ENCODE peak calls at places on chromosomes 7 and 10, in four cellular contexts. Z, S, Q and O are unnamed samples.

GRCh38 chr10:128930422-128930821 is 536.6 kb upstream of the MGMT start:
- DNase-seq in Z (no peak), Q (no peak), S (no peak), O (no peak)

GRCh38 chr7:98209166-98209920 is 1.9 kb upstream of the BHLHA15 start:
- DNase-seq in Z (no peak), Q (no peak), S (peak; percentile 3), O (no peak)

GRCh38 chr10:11285171-11285570 is 267.5 kb downstream of the CELF2 start:
- DNase-seq in S (no peak), Z (no peak), Q (no peak), O (no peak)

GRCh38 chr10:51422311-51423120 is 276.9 kb downstream of the CSTF2T start:
- DNase-seq in Q (peak; percentile 31), S (peak; percentile 63), Z (peak; percentile 54), O (no peak)

GRCh38 chr10:129727071-129727470 is 237.0 kb downstream of the EBF3 start:
- DNase-seq in Q (no peak), S (no peak), Z (no peak), O (no peak)

GRCh38 chr10:43235070-43235900 is 31.6 kb downstream of the RASGEF1A start:
- DNase-seq in Z (no peak), S (no peak), Q (peak; percentile 7), O (no peak)

GRCh38 chr7:75915416-75916156 is 631 bp downstream of the POR start:
- DNase-seq in Q (no peak), S (peak; percentile 31), Z (no peak), O (no peak)

GRCh38 chr7:102978280-102978679 is 65.5 kb downstream of the LRRC17 start:
- DNase-seq in Z (no peak), Q (no peak), S (no peak), O (no peak)

GRCh38 chr10:131653140-131653539 is 247.7 kb upstream of the PPP2R2D start:
- DNase-seq in Q (no peak), S (no peak), Z (no peak), O (no peak)

GRCh38 chr10:16832351-16833080 is 15.3 kb upstream of the RSU1 start:
- DNase-seq in Q (no peak), S (peak; percentile 66), Z (no peak), O (no peak)

GRCh38 chr7:52271663-52272062 is 763.8 kb upstream of the POM121L12 start:
- DNase-seq in Q (no peak), Z (no peak), S (no peak), O (no peak)

GRCh38 chr10:6119423-6119822 is 30.6 kb downstream of the RBM17 start:
- DNase-seq in Z (no peak), S (no peak), Q (no peak), O (no peak)

GRCh38 chr10:90885176-90885575 is 13.4 kb downstream of the RPP30 start:
- DNase-seq in Z (no peak), S (no peak), Q (no peak), O (no peak)

GRCh38 chr7:149869867-149870266 is 3.9 kb upstream of the ATP6V0E2 start:
- DNase-seq in Q (no peak), S (no peak), Z (no peak), O (no peak)

GRCh38 chr10:43000651-43001426 is 76.0 kb upstream of the RET start:
- DNase-seq in Z (no peak), S (no peak), Q (no peak), O (no peak)

GRCh38 chr7:34675749-34676374 is 17.8 kb downstream of the NPSR1 start:
- DNase-seq in Z (no peak), S (no peak), Q (no peak), O (no peak)

GRCh38 chr7:97307521-97308108 is 190.1 kb downstream of the SDHAF3 start:
- DNase-seq in Z (no peak), Q (no peak), S (no peak), O (no peak)

GRCh38 chr10:114933588-114933987 is 4.4 kb upstream of the TRUB1 start:
- DNase-seq in S (no peak), Q (no peak), Z (no peak), O (no peak)

GRCh38 chr7:19224951-19225350 is 79.7 kb upstream of the FERD3L start:
- DNase-seq in S (no peak), Q (no peak), Z (no peak), O (no peak)

GRCh38 chr7:143492043-143492471 is 14.4 kb downstream of the TAS2R41 start:
- DNase-seq in Z (no peak), S (no peak), Q (no peak), O (no peak)

GRCh38 chr7:125695631-125696030 is 766.0 kb upstream of the POT1 start:
- DNase-seq in Z (no peak), S (no peak), Q (no peak), O (no peak)

GRCh38 chr7:3242398-3242972 is 58.6 kb upstream of the SDK1 start:
- DNase-seq in S (no peak), Z (no peak), Q (no peak), O (no peak)

GRCh38 chr10:93512565-93512964 is 16.2 kb downstream of the CEP55 start:
- DNase-seq in Q (no peak), Z (no peak), S (no peak), O (no peak)

GRCh38 chr7:47361746-47362215 is 220.1 kb downstream of the TNS3 start:
- DNase-seq in Z (no peak), Q (peak; percentile 63), S (peak; percentile 5), O (no peak)

GRCh38 chr7:1853619-1854520 is 183.8 kb downstream of the ELFN1 start:
- DNase-seq in Z (no peak), Q (peak; percentile 8), S (peak; percentile 5), O (no peak)

GRCh38 chr10:71712170-71712569 is 7.4 kb downstream of the C10orf105 start:
- DNase-seq in S (no peak), Z (no peak), Q (no peak), O (no peak)

GRCh38 chr10:71714592-71714991 is 5.0 kb downstream of the C10orf105 start:
- DNase-seq in Q (no peak), Z (no peak), S (no peak), O (no peak)

GRCh38 chr10:71712572-71713134 is 6.9 kb downstream of the C10orf105 start:
- DNase-seq in Q (no peak), S (no peak), Z (no peak), O (no peak)

GRCh38 chr10:71714055-71714454 is 5.5 kb downstream of the C10orf105 start:
- DNase-seq in S (no peak), Q (no peak), Z (no peak), O (no peak)

GRCh38 chr10:71713135-71714040 is 6.2 kb downstream of the C10orf105 start:
- DNase-seq in Z (no peak), Q (peak; percentile 87), S (peak; percentile 69), O (no peak)
- TF ChIP-seq CTCF in Z (no peak), Q (no peak), S (no peak), O (no peak)

GRCh38 chr10:59720377-59720776 is 10.7 kb upstream of the SLC16A9 start:
- DNase-seq in Q (no peak), S (no peak), Z (no peak), O (no peak)

GRCh38 chr10:59724098-59724938 is 14.7 kb upstream of the SLC16A9 start:
- DNase-seq in Q (no peak), S (peak; percentile 37), Z (no peak), O (no peak)

GRCh38 chr10:59718246-59718645 is 8.6 kb upstream of the SLC16A9 start:
- DNase-seq in S (no peak), Q (no peak), Z (no peak), O (peak; percentile 28)

DNA sequence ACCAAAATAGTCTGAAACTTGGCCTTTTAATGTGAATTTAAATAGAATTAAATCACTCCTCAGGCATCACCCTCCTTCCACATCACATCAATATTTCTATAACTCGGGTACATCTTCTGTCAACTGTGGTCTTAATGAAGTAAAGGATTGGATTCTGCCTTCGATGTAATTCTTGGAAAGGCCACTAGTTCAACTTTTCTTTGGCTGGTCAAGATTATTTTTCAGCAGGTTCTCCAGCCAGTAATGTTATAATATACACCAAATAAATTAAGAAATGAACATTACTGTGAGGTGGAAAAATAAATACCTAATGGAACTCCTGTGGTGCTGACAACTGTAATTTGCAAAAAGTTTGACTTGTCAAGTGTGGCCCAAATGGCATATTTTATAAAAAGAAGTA is 9.7 kb upstream of the SLC16A9 start:
- DNase-seq in S (no peak), Q (no peak), Z (no peak), O (no peak)
- TF ChIP-seq CTCF in S (peak; percentile 20), Q (no peak), Z (peak; percentile 44), O (no peak)

GRCh38 chr7:91424372-91424771 is 160.1 kb downstream of the FZD1 start:
- DNase-seq in Q (no peak), Z (no peak), S (no peak), O (peak; percentile 18)
- TF ChIP-seq CTCF in Q (no peak), Z (no peak), S (no peak), O (peak; percentile 52)

DNA sequence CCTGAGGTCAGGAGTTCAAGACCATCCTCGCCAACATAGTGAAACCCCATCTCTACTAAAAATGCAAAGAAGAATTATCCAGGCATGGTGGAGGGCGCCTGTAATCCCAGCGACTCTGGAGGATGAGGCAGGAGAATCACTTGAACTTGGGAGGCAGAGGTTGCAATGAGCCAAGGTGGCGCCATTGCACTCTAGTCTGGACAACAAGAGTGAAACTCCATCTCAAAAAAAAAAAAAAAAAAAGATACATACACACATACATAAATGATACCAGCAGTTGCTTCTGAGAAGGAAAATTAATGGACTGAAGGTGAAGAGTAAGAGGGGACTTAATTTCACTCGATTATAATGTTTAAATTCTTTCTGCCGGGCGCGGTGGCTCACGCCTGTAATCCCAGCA is 40.2 kb upstream of the PAX2 start:
- DNase-seq in S (no peak), Q (no peak), Z (no peak), O (no peak)
- TF ChIP-seq CTCF in S (no peak), Q (no peak), Z (no peak), O (no peak)

GRCh38 chr7:157874208-157874816 is 537.5 kb downstream of the DNAJB6 start:
- DNase-seq in Z (no peak), S (no peak), Q (no peak), O (no peak)

GRCh38 chr7:157873664-157874063 is 536.9 kb downstream of the DNAJB6 start:
- DNase-seq in S (no peak), Q (no peak), Z (no peak), O (no peak)

GRCh38 chr7:157876469-157877285 is 539.9 kb downstream of the DNAJB6 start:
- DNase-seq in Z (no peak), S (no peak), Q (no peak), O (no peak)

GRCh38 chr7:157874870-157875229 is 538.0 kb downstream of the DNAJB6 start:
- DNase-seq in S (no peak), Q (no peak), Z (no peak), O (no peak)

DNA sequence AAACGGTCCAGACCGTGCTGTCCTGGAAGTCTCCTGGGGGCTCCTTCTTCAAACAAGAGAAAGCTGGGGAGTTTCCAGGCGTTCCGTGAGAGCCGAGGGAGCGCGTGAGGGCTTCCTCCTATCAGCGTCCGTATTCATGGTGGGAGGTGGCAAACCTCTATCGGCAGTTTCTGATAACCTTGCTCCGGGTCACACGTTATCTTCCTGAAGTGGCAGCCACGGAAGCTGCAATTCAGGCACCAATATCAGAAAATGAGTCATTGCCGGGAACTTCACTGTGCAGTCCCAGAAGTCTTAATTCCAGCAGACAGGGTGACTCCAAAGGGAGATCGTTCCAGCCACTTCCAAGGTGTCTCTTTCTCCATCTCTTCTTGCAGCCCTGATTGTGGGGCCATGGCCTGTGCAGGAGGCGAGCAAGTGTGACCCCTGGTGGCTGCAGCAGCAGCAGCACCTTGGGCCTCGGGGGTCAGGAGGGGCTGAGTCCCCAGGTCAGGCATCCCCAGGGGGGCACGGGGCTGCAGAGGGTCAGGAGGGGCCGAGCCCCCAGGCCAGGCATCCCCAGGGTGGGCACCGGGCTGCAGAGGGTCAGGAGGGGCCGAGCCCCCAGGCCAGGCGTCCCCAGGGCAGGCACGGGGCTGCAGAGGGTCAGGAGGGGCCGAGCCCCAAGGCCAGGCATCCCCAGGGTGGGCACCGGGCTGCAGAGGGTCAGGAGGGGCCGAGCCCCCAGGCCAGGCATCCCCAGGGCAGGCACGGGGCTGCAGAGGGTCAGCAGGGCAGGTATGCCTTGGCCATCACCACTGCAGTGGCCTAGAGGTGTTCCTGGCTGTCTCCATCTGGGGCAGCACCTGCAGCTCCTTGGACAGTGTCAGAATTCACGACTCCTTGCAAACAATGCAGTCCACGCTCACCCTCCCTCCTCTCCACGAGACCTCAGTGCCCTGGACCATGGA is 538.7 kb downstream of the DNAJB6 start:
- DNase-seq in Z (peak; percentile 62), Q (no peak), S (no peak), O (peak; percentile 35)
- TF ChIP-seq CTCF in Z (peak; percentile 78), Q (peak; percentile 71), S (peak; percentile 45), O (no peak)